ENCODE peak calls at places on chromosomes 16 and 17, in five cellular contexts. L is H1, W is neuronal stem cell, U is mesenchymal stem cell, Y is trophoblast cell. B is an unnamed sample.

GRCh38 chr17:1126801-1127550 is 52.8 kb downstream of the ABR start:
- DNase-seq in L (no peak), W (no peak), U (no peak), Y (no peak), B (no peak)

GRCh38 chr16:87276091-87276561 is 41.1 kb downstream of the C16orf95 start:
- DNase-seq in L (no peak), W (no peak), U (no peak), Y (no peak), B (no peak)

GRCh38 chr16:66212426-66212825 is 154.1 kb upstream of the CDH5 start:
- DNase-seq in L (peak), W (no peak), U (no peak), Y (no peak), B (no peak)

GRCh38 chr17:8062807-8063483 is 24.1 kb downstream of the ALOX15B start:
- DNase-seq in L (no peak), W (no peak), U (peak), Y (no peak), B (no peak)

GRCh38 chr16:48029768-48030167 is 126.0 kb downstream of the ABCC12 start:
- DNase-seq in L (no peak), W (no peak), U (no peak), Y (no peak), B (no peak)

GRCh38 chr16:73179671-73180370 is 131.9 kb upstream of the ZFHX3 start:
- DNase-seq in L (no peak), W (no peak), U (no peak), Y (no peak), B (no peak)

GRCh38 chr17:5580367-5580766 is 3.9 kb downstream of the NLRP1 start:
- DNase-seq in L (no peak), W (no peak), U (peak), Y (no peak), B (no peak)

GRCh38 chr16:55000595-55000994 is 69.9 kb downstream of the IRX5 start:
- DNase-seq in L (no peak), W (no peak), U (no peak), Y (no peak), B (no peak)

GRCh38 chr16:25257504-25257955 is at the start of gene ZKSCAN2:
- DNase-seq in L (peak), W (peak), U (peak), Y (peak), B (peak)

GRCh38 chr16:75379911-75380847 is 53.1 kb downstream of the CFDP1 start:
- DNase-seq in L (no peak), W (no peak), U (no peak), Y (no peak), B (no peak)

GRCh38 chr17:57553991-57554825 is 190.9 kb downstream of the CCDC182 start:
- DNase-seq in L (no peak), W (peak), U (peak), Y (no peak), B (peak)

GRCh38 chr17:70478883-70479282 is 309.6 kb downstream of the KCNJ2 start:
- DNase-seq in L (no peak), W (no peak), U (no peak), Y (no peak), B (no peak)

GRCh38 chr17:4811471-4811870 is 4.5 kb downstream of the PLD2 start:
- DNase-seq in L (no peak), W (no peak), U (no peak), Y (peak), B (no peak)

GRCh38 chr17:67492251-67492740 is 115.2 kb downstream of the PITPNC1 start:
- DNase-seq in L (no peak), W (no peak), U (peak), Y (no peak), B (peak)

GRCh38 chr16:69286941-69287713 is 24.0 kb upstream of the VPS4A start:
- DNase-seq in L (no peak), W (peak), U (peak), Y (peak), B (no peak)

GRCh38 chr17:65515959-65516948 is 45.2 kb downstream of the AXIN2 start:
- DNase-seq in L (peak), W (no peak), U (peak), Y (peak), B (peak)

GRCh38 chr16:16871196-16871595 is 492.3 kb downstream of the NPIPA7 start:
- DNase-seq in L (peak), W (no peak), U (no peak), Y (no peak), B (peak)

GRCh38 chr17:64020068-64020766 is at the start of gene ICAM2:
- DNase-seq in L (no peak), W (no peak), U (no peak), Y (no peak), B (no peak)

GRCh38 chr17:7523033-7523432 is 25.8 kb upstream of the TNFSF12 start:
- DNase-seq in L (peak), W (no peak), U (no peak), Y (no peak), B (peak)

GRCh38 chr16:68031951-68032350 is 8.9 kb downstream of the DUS2 start:
- DNase-seq in L (no peak), W (no peak), U (no peak), Y (no peak), B (no peak)

GRCh38 chr17:77193653-77194052 is 52.9 kb downstream of the SEC14L1 start:
- DNase-seq in L (no peak), W (no peak), U (no peak), Y (no peak), B (no peak)

GRCh38 chr17:77191266-77191665 is 50.5 kb downstream of the SEC14L1 start:
- DNase-seq in L (no peak), W (no peak), U (no peak), Y (no peak), B (no peak)

GRCh38 chr17:77196251-77196650 is 55.5 kb downstream of the SEC14L1 start:
- DNase-seq in L (no peak), W (no peak), U (peak), Y (peak), B (no peak)

GRCh38 chr17:77197115-77197514 is 56.3 kb downstream of the SEC14L1 start:
- DNase-seq in L (no peak), W (no peak), U (no peak), Y (no peak), B (no peak)

DNA sequence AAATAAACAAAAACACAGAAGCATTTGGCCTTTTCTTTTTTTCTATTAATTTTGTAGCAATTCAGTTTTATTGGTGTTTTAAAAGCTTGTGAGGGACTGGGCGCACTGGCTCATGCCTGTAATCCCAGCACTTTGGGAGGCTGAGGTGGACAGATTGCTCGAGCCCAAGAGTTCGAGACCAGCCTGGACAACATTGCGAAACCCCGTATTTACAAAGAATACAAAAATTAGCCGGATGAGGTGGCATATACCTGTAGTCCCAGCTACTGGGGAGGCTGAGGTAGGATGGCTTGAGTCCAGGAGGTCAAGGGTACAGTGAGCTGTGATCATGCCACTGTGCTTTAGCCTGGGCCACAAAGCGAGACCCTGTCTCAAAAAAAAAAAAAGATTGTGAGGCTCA is 53.4 kb downstream of the SEC14L1 start:
- DNase-seq in L (no peak), W (no peak), U (no peak), Y (no peak), B (no peak)
- H4K91ac ChIP-seq in L (no peak), W (no peak), U (no peak), Y (no peak), B (no peak)

GRCh38 chr16:19185510-19185851 is 17.4 kb downstream of the SYT17 start:
- DNase-seq in L (no peak), W (no peak), U (no peak), Y (no peak), B (no peak)

GRCh38 chr16:19186403-19186802 is 18.4 kb downstream of the SYT17 start:
- DNase-seq in L (no peak), W (no peak), U (peak), Y (no peak), B (no peak)

GRCh38 chr16:19182487-19182886 is 14.4 kb downstream of the SYT17 start:
- DNase-seq in L (no peak), W (no peak), U (no peak), Y (peak), B (no peak)

GRCh38 chr16:19183187-19183586 is 15.1 kb downstream of the SYT17 start:
- DNase-seq in L (no peak), W (no peak), U (no peak), Y (no peak), B (no peak)

DNA sequence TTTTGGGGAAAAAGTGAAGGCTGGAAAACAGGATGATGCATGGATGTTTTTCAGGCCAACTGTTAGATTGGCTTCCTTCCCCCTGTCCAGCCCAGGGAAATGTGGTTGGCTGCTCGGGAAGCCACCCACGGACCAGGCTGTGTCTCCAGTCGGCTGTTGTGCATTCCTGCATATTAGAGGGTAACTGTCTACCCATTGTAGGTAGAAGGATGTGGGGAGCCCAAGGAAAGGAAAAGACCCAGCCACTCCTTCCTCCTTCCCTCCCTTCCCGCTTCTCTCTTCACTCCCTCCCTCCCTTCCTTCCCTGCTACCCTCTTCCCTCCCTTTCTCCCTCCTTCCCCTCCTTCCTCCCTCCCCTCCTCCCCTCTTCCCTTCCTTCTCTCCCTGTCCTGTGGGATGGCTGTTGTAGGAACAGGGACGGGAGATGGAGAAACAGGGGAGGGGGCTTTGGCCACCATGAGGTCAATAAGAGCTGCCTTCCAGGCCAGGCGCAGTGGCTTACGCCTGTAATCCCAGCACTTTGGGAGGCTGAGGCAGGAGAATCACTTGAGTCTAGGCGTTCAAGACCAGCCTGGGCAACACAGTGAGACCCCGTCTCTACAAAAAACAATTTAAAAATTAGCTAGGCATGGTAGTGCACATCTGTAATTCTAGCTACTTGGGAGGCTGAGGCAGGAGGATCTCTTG is 16.9 kb downstream of the SYT17 start:
- DNase-seq in L (no peak), W (no peak), U (no peak), Y (no peak), B (peak)
- H2BK12ac ChIP-seq in L (peak), W (no peak), U (no peak), Y (no peak), B (no peak)

GRCh38 chr17:18038149-18038850 is 668 bp downstream of the ATPAF2 start:
- DNase-seq in L (no peak), W (no peak), U (peak), Y (no peak), B (no peak)

GRCh38 chr17:18040287-18040858 is 1.2 kb downstream of the GID4 start:
- DNase-seq in L (peak), W (no peak), U (no peak), Y (no peak), B (no peak)

GRCh38 chr17:18037482-18037881 is 1.5 kb downstream of the ATPAF2 start:
- DNase-seq in L (no peak), W (no peak), U (no peak), Y (no peak), B (no peak)

GRCh38 chr17:18039535-18040286 is 503 bp downstream of the GID4 start:
- DNase-seq in L (peak), W (peak), U (peak), Y (peak), B (peak)

DNA sequence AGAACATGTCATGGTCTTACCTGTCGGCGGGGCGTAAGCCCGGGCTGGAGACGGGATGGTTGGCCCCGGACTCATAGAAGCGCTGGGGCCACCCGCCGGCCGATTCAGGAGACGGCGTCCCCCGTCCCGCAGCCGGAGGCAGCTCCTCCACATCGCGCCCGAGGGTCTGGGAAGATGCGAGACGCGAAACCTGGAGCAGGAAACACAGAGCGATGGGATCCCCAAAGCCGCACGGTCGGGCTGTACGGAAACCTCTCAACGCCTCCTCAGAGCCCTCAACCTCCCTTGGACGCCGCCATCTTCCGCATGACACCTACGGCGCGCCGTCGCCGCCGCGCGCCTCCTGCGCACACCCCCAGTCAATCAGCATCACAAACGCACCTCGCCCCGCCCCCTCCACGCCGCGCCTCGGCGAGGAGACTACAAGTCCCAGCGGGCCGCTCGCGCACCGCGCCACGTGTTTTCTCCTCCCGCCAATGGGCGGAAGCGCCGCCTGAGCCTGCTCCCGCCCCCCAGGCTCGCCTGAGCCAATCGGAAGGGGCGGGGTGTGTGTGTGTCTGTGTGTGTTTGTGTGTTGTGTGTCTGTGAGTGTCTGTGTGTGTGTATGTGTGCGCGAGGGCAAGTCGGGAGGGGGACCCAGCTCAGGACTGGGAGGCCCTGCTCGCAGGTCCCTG is at the start of the genes ATPAF2 and GID4:
- DNase-seq in L (peak), W (peak), U (peak), Y (peak), B (peak)
- H4K91ac ChIP-seq in L (no peak), W (peak), U (peak), Y (peak), B (no peak)

DNA sequence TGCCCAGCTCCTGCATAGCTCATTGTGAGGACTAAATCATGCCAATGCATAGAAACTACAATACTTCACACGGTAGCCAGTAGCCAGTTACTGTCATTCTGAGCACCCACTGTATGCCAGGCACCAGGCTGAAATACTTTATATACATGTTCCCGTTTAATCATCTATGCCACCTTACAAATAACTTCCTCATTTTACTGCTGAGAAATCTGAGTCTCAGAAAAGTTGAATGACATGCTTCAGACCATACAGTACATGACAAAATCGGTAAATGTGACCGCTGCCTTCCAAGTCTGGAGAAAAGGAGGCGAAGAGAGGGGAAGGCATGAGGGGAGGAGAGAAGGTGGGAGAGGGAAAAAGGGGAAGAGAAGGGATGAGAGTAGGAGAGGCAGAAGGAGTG is 9.2 kb upstream of the TLCD3B start:
- DNase-seq in L (no peak), W (no peak), U (no peak), Y (no peak), B (no peak)
- H2BK12ac ChIP-seq in L (no peak), W (no peak), U (no peak), Y (no peak), B (no peak)

DNA sequence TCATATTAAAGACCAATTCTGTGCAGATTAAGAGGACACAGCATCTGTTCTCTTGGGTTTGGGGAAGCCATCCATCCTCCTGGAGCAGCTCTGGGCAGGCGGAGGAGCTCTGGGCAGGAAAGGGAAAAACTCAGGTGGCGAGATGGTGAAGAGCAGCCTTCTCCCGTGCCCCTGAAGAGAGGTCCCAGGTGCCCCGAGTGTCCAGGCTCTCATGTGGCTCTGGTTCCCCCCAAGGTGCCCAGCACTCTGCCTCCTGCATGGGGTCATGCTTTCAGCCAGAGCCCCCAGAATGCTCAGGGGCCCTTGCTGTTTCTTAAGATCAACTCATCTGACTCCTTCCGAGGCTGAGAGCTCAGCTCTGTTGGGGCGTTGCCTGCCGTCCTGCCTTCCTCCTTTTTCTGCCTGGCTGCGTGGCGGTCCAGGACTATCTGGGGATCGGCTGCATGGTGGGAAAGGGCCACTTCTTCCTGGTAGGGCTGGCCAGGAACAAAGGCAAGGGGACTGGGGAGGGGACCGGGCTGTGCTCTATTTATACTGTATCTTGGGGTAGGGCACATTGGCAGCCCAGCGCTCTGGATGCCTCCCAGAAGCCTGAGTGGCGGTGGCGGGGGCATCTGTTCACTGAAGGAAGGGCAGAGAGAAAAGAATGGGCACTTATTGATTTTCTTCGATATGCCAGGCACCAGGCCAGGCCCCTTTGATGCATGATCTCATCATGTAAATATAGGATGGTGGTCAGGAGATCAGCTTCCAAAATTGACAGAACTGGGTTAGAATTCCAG is 103.2 kb upstream of the SDK2 start:
- DNase-seq in L (no peak), W (no peak), U (no peak), Y (no peak), B (no peak)
- H4K91ac ChIP-seq in L (no peak), W (no peak), U (no peak), Y (no peak), B (no peak)

GRCh38 chr17:41063449-41063848 is 2.2 kb downstream of the KRTAP2-4 start:
- DNase-seq in L (no peak), W (no peak), U (no peak), Y (no peak), B (no peak)

GRCh38 chr17:41064301-41064700 is 1.4 kb downstream of the KRTAP2-4 start:
- DNase-seq in L (no peak), W (no peak), U (no peak), Y (no peak), B (no peak)

GRCh38 chr17:41069031-41069430 is 3.4 kb upstream of the KRTAP2-4 start:
- DNase-seq in L (no peak), W (no peak), U (no peak), Y (no peak), B (no peak)

GRCh38 chr17:41067281-41067680 is 1.6 kb upstream of the KRTAP2-4 start:
- DNase-seq in L (no peak), W (no peak), U (no peak), Y (peak), B (no peak)

GRCh38 chr17:41065829-41066624 is at the start of gene KRTAP2-4:
- DNase-seq in L (no peak), W (no peak), U (peak), Y (peak), B (no peak)
- H2BK12ac ChIP-seq in L (no peak), W (no peak), U (no peak), Y (no peak), B (no peak)

DNA sequence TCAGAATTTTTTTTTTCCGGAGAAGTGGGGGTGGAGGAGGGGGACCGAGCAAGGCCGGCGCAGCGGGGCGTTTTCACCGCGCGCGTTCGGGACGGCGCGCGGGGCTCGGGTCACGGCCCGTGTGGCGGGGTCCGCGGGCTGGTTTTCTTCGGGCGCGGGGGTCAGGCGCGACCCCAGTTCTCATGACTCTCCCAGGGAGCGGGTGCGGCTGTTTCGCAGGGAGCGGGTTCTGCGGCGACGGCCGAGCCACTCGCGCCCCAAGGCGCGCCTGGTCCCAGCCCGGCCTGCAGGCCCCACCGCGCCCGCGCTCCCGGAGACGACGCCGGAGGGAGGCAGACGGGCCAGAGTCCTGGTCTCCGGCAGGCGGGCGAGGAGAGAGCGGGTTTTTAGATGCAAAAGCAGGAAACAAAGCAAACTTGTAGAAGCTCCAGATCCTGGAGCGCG is 1.0 kb downstream of the BAHCC1 start:
- DNase-seq in L (no peak), W (no peak), U (no peak), Y (no peak), B (no peak)
- H4K91ac ChIP-seq in L (peak), W (peak), U (peak), Y (peak), B (no peak)